ENCODE peak calls at places on chromosomes 7 and 10, in seven cellular contexts. One of them, this sample, is unnamed.

GRCh38 chr10:120494313-120494710 is 37.3 kb downstream of the PLPP4 start:
- DNase-seq in NCI-H1105 treated with DMSO at 0.1 percent for 48 hours: no peak
- DNase-seq in neural crest cell: no peak
- DNase-seq in erythroblast: no peak
- DNase-seq in ecto neural progenitor cell: peak; percentile 21
- DNase-seq in activated B cell treated with CpG ODN at 0.5 μM for 24 hours: no peak
- DNase-seq in activated CD8-positive, alpha-beta memory T cell treated with anti-CD3 and anti-CD28 coated beads for 4 hours: no peak
- DNase-seq in this sample: no peak

GRCh38 chr10:116132716-116133420 is 140.1 kb downstream of the GFRA1 start:
- DNase-seq in activated CD8-positive, alpha-beta memory T cell treated with anti-CD3 and anti-CD28 coated beads for 4 hours: no peak
- DNase-seq in activated B cell treated with CpG ODN at 0.5 μM for 24 hours: no peak
- DNase-seq in erythroblast: no peak
- DNase-seq in neural crest cell: no peak
- DNase-seq in ecto neural progenitor cell: no peak
- DNase-seq in NCI-H1105 treated with DMSO at 0.1 percent for 48 hours: no peak
- DNase-seq in this sample: no peak

GRCh38 chr7:114356133-114356532 is 58.5 kb upstream of the FOXP2 start:
- DNase-seq in ecto neural progenitor cell: no peak
- DNase-seq in activated CD8-positive, alpha-beta memory T cell treated with anti-CD3 and anti-CD28 coated beads for 4 hours: no peak
- DNase-seq in neural crest cell: no peak
- DNase-seq in activated B cell treated with CpG ODN at 0.5 μM for 24 hours: no peak
- DNase-seq in NCI-H1105 treated with DMSO at 0.1 percent for 48 hours: no peak
- DNase-seq in erythroblast: no peak
- DNase-seq in this sample: no peak

GRCh38 chr10:95571390-95571789 is 10.2 kb upstream of the SORBS1 start:
- DNase-seq in activated B cell treated with CpG ODN at 0.5 μM for 24 hours: no peak
- DNase-seq in ecto neural progenitor cell: no peak
- DNase-seq in neural crest cell: no peak
- DNase-seq in activated CD8-positive, alpha-beta memory T cell treated with anti-CD3 and anti-CD28 coated beads for 4 hours: no peak
- DNase-seq in NCI-H1105 treated with DMSO at 0.1 percent for 48 hours: no peak
- DNase-seq in erythroblast: no peak
- DNase-seq in this sample: no peak

GRCh38 chr7:151141855-151142685 is 25.4 kb downstream of the GBX1 start:
- DNase-seq in ecto neural progenitor cell: no peak
- DNase-seq in neural crest cell: no peak
- DNase-seq in activated CD8-positive, alpha-beta memory T cell treated with anti-CD3 and anti-CD28 coated beads for 4 hours: no peak
- DNase-seq in activated B cell treated with CpG ODN at 0.5 μM for 24 hours: no peak
- DNase-seq in erythroblast: no peak
- DNase-seq in NCI-H1105 treated with DMSO at 0.1 percent for 48 hours: no peak
- DNase-seq in this sample: no peak

GRCh38 chr10:78844956-78845355 is 223.8 kb upstream of the ZMIZ1 start:
- DNase-seq in activated CD8-positive, alpha-beta memory T cell treated with anti-CD3 and anti-CD28 coated beads for 4 hours: no peak
- DNase-seq in neural crest cell: no peak
- DNase-seq in erythroblast: no peak
- DNase-seq in ecto neural progenitor cell: no peak
- DNase-seq in NCI-H1105 treated with DMSO at 0.1 percent for 48 hours: no peak
- DNase-seq in activated B cell treated with CpG ODN at 0.5 μM for 24 hours: no peak
- DNase-seq in this sample: no peak

GRCh38 chr7:128129224-128129864 is 98.1 kb upstream of the LRRC4 start:
- DNase-seq in activated B cell treated with CpG ODN at 0.5 μM for 24 hours: no peak
- DNase-seq in activated CD8-positive, alpha-beta memory T cell treated with anti-CD3 and anti-CD28 coated beads for 4 hours: no peak
- DNase-seq in neural crest cell: no peak
- DNase-seq in erythroblast: no peak
- DNase-seq in ecto neural progenitor cell: no peak
- DNase-seq in NCI-H1105 treated with DMSO at 0.1 percent for 48 hours: no peak
- DNase-seq in this sample: no peak

GRCh38 chr10:52486840-52487611 is 172.9 kb downstream of the DKK1 start:
- DNase-seq in ecto neural progenitor cell: no peak
- DNase-seq in NCI-H1105 treated with DMSO at 0.1 percent for 48 hours: no peak
- DNase-seq in activated CD8-positive, alpha-beta memory T cell treated with anti-CD3 and anti-CD28 coated beads for 4 hours: no peak
- DNase-seq in activated B cell treated with CpG ODN at 0.5 μM for 24 hours: no peak
- DNase-seq in neural crest cell: no peak
- DNase-seq in erythroblast: no peak
- DNase-seq in this sample: no peak

GRCh38 chr10:116730464-116731260 is 11.7 kb downstream of the HSPA12A start:
- DNase-seq in neural crest cell: no peak
- DNase-seq in activated CD8-positive, alpha-beta memory T cell treated with anti-CD3 and anti-CD28 coated beads for 4 hours: no peak
- DNase-seq in ecto neural progenitor cell: no peak
- DNase-seq in activated B cell treated with CpG ODN at 0.5 μM for 24 hours: no peak
- DNase-seq in erythroblast: no peak
- DNase-seq in NCI-H1105 treated with DMSO at 0.1 percent for 48 hours: no peak
- DNase-seq in this sample: no peak

GRCh38 chr10:69383485-69384089 is 33.1 kb downstream of the TACR2 start:
- DNase-seq in NCI-H1105 treated with DMSO at 0.1 percent for 48 hours: no peak
- DNase-seq in erythroblast: no peak
- DNase-seq in activated B cell treated with CpG ODN at 0.5 μM for 24 hours: no peak
- DNase-seq in activated CD8-positive, alpha-beta memory T cell treated with anti-CD3 and anti-CD28 coated beads for 4 hours: no peak
- DNase-seq in ecto neural progenitor cell: no peak
- DNase-seq in neural crest cell: no peak
- DNase-seq in this sample: no peak

GRCh38 chr7:51249187-51249945 is 67.2 kb downstream of the COBL start:
- DNase-seq in activated B cell treated with CpG ODN at 0.5 μM for 24 hours: no peak
- DNase-seq in erythroblast: no peak
- DNase-seq in activated CD8-positive, alpha-beta memory T cell treated with anti-CD3 and anti-CD28 coated beads for 4 hours: no peak
- DNase-seq in NCI-H1105 treated with DMSO at 0.1 percent for 48 hours: no peak
- DNase-seq in neural crest cell: no peak
- DNase-seq in ecto neural progenitor cell: peak; percentile 23
- DNase-seq in this sample: no peak

GRCh38 chr7:954330-955238 is at the start of gene ADAP1:
- DNase-seq in NCI-H1105 treated with DMSO at 0.1 percent for 48 hours: no peak
- DNase-seq in neural crest cell: peak; percentile 41
- DNase-seq in activated CD8-positive, alpha-beta memory T cell treated with anti-CD3 and anti-CD28 coated beads for 4 hours: no peak
- DNase-seq in ecto neural progenitor cell: no peak
- DNase-seq in activated B cell treated with CpG ODN at 0.5 μM for 24 hours: peak; percentile 57
- DNase-seq in erythroblast: peak; percentile 42
- DNase-seq in this sample: no peak

GRCh38 chr7:133255461-133255860 is 2.6 kb downstream of the EXOC4 start:
- DNase-seq in neural crest cell: no peak
- DNase-seq in ecto neural progenitor cell: no peak
- DNase-seq in NCI-H1105 treated with DMSO at 0.1 percent for 48 hours: no peak
- DNase-seq in activated CD8-positive, alpha-beta memory T cell treated with anti-CD3 and anti-CD28 coated beads for 4 hours: no peak
- DNase-seq in erythroblast: no peak
- DNase-seq in activated B cell treated with CpG ODN at 0.5 μM for 24 hours: no peak
- DNase-seq in this sample: no peak

GRCh38 chr10:98486421-98486820 is 39.7 kb upstream of the HPS1 start:
- DNase-seq in activated B cell treated with CpG ODN at 0.5 μM for 24 hours: no peak
- DNase-seq in neural crest cell: no peak
- DNase-seq in ecto neural progenitor cell: no peak
- DNase-seq in NCI-H1105 treated with DMSO at 0.1 percent for 48 hours: no peak
- DNase-seq in activated CD8-positive, alpha-beta memory T cell treated with anti-CD3 and anti-CD28 coated beads for 4 hours: no peak
- DNase-seq in erythroblast: no peak
- DNase-seq in this sample: no peak

GRCh38 chr10:124700293-124701037 is 43.7 kb downstream of the FAM53B start:
- DNase-seq in activated B cell treated with CpG ODN at 0.5 μM for 24 hours: no peak
- DNase-seq in erythroblast: no peak
- DNase-seq in NCI-H1105 treated with DMSO at 0.1 percent for 48 hours: no peak
- DNase-seq in ecto neural progenitor cell: no peak
- DNase-seq in activated CD8-positive, alpha-beta memory T cell treated with anti-CD3 and anti-CD28 coated beads for 4 hours: no peak
- DNase-seq in neural crest cell: no peak
- DNase-seq in this sample: no peak

This sample was measured in iPS DF 6.9.